ENCODE peak calls at places on chromosomes 16 and 17, in eight cellular contexts. M is sigmoid colon, G is OCI-LY7, K is upper lobe of left lung, A is right lobe of liver, Z is A549, T is AG04450, C is colonic mucosa. R is an unnamed sample.

GRCh38 chr17:49223517-49224197 is 6.9 kb downstream of the PHOSPHO1 start:
- DNase-seq in M (no peak), A (peak; percentile 70), G (peak; percentile 59), Z (peak; percentile 52), C (peak; percentile 79), T (no peak), K (peak; percentile 56), R (no peak)

GRCh38 chr17:73223626-73224616 is 31.1 kb downstream of the COG1 start:
- DNase-seq in K (no peak), G (no peak), A (no peak), Z (no peak), T (no peak), C (no peak), M (no peak), R (no peak)

GRCh38 chr16:30998852-30999761 is 11.3 kb downstream of the STX1B start:
- DNase-seq in T (no peak), A (peak; percentile 78), K (no peak), Z (no peak), C (no peak), G (no peak), M (no peak), R (peak; percentile 25)

GRCh38 chr17:80023261-80024205 is 12.1 kb downstream of the TBC1D16 start:
- DNase-seq in A (no peak), C (no peak), Z (no peak), T (no peak), G (no peak), M (no peak), K (no peak), R (no peak)

GRCh38 chr17:12545877-12546513 is 119.7 kb upstream of the MYOCD start:
- DNase-seq in T (no peak), C (peak; percentile 47), K (no peak), A (no peak), G (peak; percentile 50), Z (peak; percentile 75), M (no peak), R (no peak)

GRCh38 chr17:47686276-47686635 is 7.7 kb upstream of the TBKBP1 start:
- DNase-seq in T (no peak), K (no peak), Z (no peak), M (no peak), G (no peak), A (no peak), C (no peak), R (no peak)

GRCh38 chr16:2470603-2471015 is 488 bp upstream of the NTN3 start:
- DNase-seq in T (no peak), K (no peak), G (peak; percentile 67), M (no peak), C (no peak), A (no peak), Z (peak; percentile 41), R (no peak)

GRCh38 chr16:3058173-3059030 is 7.0 kb upstream of the IL32 start:
- DNase-seq in G (peak; percentile 81), C (peak; percentile 78), K (peak; percentile 73), M (peak; percentile 71), A (peak; percentile 74), T (no peak), Z (peak; percentile 64), R (no peak)

GRCh38 chr17:70492368-70492767 is 323.0 kb downstream of the KCNJ2 start:
- DNase-seq in C (no peak), Z (no peak), G (no peak), K (no peak), T (no peak), M (no peak), A (no peak), R (no peak)

GRCh38 chr17:81158688-81159590 is 6.4 kb upstream of the PVALEF start:
- DNase-seq in A (no peak), G (no peak), K (no peak), Z (no peak), C (no peak), T (no peak), M (no peak), R (no peak)

GRCh38 chr17:7549401-7550055 is 670 bp downstream of the TNFSF12 start:
- DNase-seq in C (peak; percentile 57), M (peak; percentile 66), K (peak; percentile 45), Z (peak; percentile 19), G (no peak), T (no peak), A (no peak), R (no peak)

GRCh38 chr16:81293909-81294802 is 20.6 kb upstream of the GAN start:
- DNase-seq in M (no peak), Z (no peak), C (peak; percentile 46), K (no peak), T (no peak), A (no peak), G (no peak), R (no peak)

GRCh38 chr17:69757794-69758430 is 317.1 kb upstream of the KCNJ16 start:
- DNase-seq in T (peak; percentile 71), Z (no peak), M (no peak), C (no peak), A (no peak), K (no peak), G (no peak), R (no peak)

GRCh38 chr16:58158137-58158536 is 29.0 kb upstream of the CFAP20 start:
- DNase-seq in Z (no peak), T (no peak), A (no peak), K (no peak), M (no peak), C (no peak), G (no peak), R (no peak)

GRCh38 chr16:59848314-59848713 is 1114.2 kb upstream of the GOT2 start:
- DNase-seq in G (no peak), C (no peak), M (no peak), K (no peak), T (no peak), Z (no peak), A (no peak), R (no peak)

GRCh38 chr17:8016632-8017424 is 14.4 kb downstream of the GUCY2D start:
- DNase-seq in C (peak; percentile 76), A (peak; percentile 73), G (peak; percentile 50), T (no peak), Z (peak; percentile 66), M (peak; percentile 68), K (peak; percentile 90), R (no peak)

GRCh38 chr16:13421726-13422125 is 498.2 kb upstream of the ERCC4 start:
- DNase-seq in Z (no peak), A (no peak), K (no peak), M (no peak), G (peak; percentile 21), T (no peak), C (no peak), R (no peak)

GRCh38 chr17:63293310-63293709 is 152.8 kb downstream of the CYB561 start:
- DNase-seq in Z (no peak), C (no peak), G (no peak), M (no peak), A (no peak), K (no peak), T (no peak), R (no peak)

GRCh38 chr16:72083778-72084404 is 9.5 kb downstream of the TXNL4B start:
- DNase-seq in K (no peak), T (no peak), C (no peak), G (no peak), A (no peak), Z (no peak), M (no peak), R (no peak)

GRCh38 chr17:49351572-49352140 is 10.4 kb downstream of the ZNF652 start:
- DNase-seq in K (no peak), Z (no peak), A (no peak), M (no peak), C (no peak), T (no peak), G (no peak), R (no peak)

GRCh38 chr17:31320791-31321190 is 631 bp downstream of the EVI2A start:
- DNase-seq in Z (no peak), A (no peak), K (no peak), C (no peak), M (no peak), T (no peak), G (no peak), R (no peak)

GRCh38 chr17:31319253-31319661 is 2.2 kb downstream of the EVI2A start:
- DNase-seq in T (no peak), A (no peak), G (peak; percentile 87), M (no peak), Z (no peak), K (no peak), C (no peak), R (no peak)

GRCh38 chr17:31321481-31321880 is at the start of gene EVI2A:
- DNase-seq in T (no peak), A (no peak), Z (no peak), C (peak; percentile 36), K (peak; percentile 68), M (no peak), G (peak; percentile 89), R (no peak)

GRCh38 chr17:31318298-31319190 is 2.9 kb downstream of the EVI2A start:
- DNase-seq in Z (no peak), K (peak; percentile 68), A (no peak), C (peak; percentile 28), T (peak; percentile 55), M (peak; percentile 76), G (peak; percentile 87), R (peak; percentile 4)

GRCh38 chr17:31320231-31320630 is 1.2 kb downstream of the EVI2A start:
- DNase-seq in T (no peak), Z (no peak), K (no peak), G (peak; percentile 61), C (no peak), M (no peak), A (no peak), R (no peak)
- H3K27ac ChIP-seq in T (no peak overlapping the region), Z (no peak overlapping the region), K (peak overlapping the region; percentile 82), G (peak overlapping the region; percentile 97), C (peak overlapping the region; percentile 48), M (no peak overlapping the region), A (peak overlapping the region; percentile 17), R (peak overlapping the region; percentile 45)

GRCh38 chr17:56305017-56305416 is 151.7 kb downstream of the ANKFN1 start:
- DNase-seq in G (no peak), C (no peak), Z (no peak), M (no peak), T (no peak), A (no peak), K (no peak), R (no peak)
- TF ChIP-seq CTCF in G (peak; percentile 20), C (no peak), Z (no peak), M (no peak), T (no peak), A (no peak), K (no peak), R (no peak)

GRCh38 chr16:11561856-11562255 is 24.9 kb downstream of the LITAF start:
- DNase-seq in Z (no peak), M (no peak), A (no peak), C (no peak), G (no peak), T (no peak), K (no peak), R (no peak)
- H3K27ac ChIP-seq in Z (peak overlapping the region; percentile 22), M (peak overlapping the region; percentile 64), A (no peak overlapping the region), C (peak overlapping the region; percentile 53), G (no peak overlapping the region), T (no peak overlapping the region), K (peak overlapping the region; percentile 73), R (no peak overlapping the region)

DNA sequence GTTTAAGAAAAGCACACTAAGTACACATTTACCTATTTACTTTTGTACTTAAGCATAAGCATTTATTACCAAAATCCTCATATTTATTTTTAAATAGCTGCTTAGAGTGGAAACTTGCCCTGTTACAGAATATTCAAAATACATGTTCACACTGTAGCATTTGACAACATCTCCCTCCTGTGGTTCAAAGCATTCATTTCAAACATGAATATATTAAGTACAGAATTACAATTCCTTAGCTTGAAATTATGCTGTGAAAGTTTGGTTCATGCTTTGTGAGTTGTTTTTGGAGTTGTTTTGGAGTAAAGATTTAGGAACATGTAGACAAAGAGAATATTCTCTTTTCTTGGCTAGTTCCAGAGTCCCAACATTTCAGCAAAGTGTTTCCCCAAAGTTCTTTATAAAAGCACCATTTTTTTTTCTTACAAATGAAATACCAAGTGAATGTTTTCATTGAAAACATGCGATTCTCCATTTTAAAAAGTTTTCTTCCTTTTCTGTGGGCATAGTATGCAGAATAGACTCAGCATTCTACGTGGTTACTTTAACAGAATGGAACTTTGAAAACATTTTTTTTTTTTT is 33.2 kb downstream of the TUBD1 start:
- DNase-seq in C (no peak), A (no peak), M (peak; percentile 4), T (no peak), Z (peak; percentile 83), G (peak; percentile 47), K (no peak), R (no peak)
- TF ChIP-seq CTCF in C (peak; percentile 32), A (peak; percentile 56), M (peak; percentile 65), T (peak; percentile 68), Z (peak; percentile 90), G (peak; percentile 80), K (peak; percentile 64), R (peak; percentile 58)